ENCODE peak calls at places on chromosomes 11 and 22, in seven cellular contexts. E, A, V, X, U, L and B are unnamed samples.

GRCh38 chr22:22870577-22871398 is 16.8 kb upstream of the IGLL5 start:
- DNase-seq in E (peak; percentile 49), A (no peak), V (no peak), X (no peak), U (no peak), L (no peak), B (no peak)

GRCh38 chr11:91986218-91986617 is 238.4 kb upstream of the FAT3 start:
- DNase-seq in E (no peak), A (no peak), V (no peak), X (no peak), U (no peak), L (no peak), B (no peak)

GRCh38 chr22:40597541-40598453 is 38.7 kb downstream of the MRTFA start:
- DNase-seq in E (no peak), A (no peak), V (no peak), X (no peak), U (peak; percentile 84), L (no peak), B (no peak)

GRCh38 chr22:24834845-24835570 is 29.0 kb downstream of the SGSM1 start:
- DNase-seq in E (peak; percentile 64), A (no peak), V (no peak), X (peak; percentile 40), U (peak; percentile 48), L (no peak), B (no peak)

GRCh38 chr11:100235085-100235484 is 452.0 kb upstream of the ARHGAP42 start:
- DNase-seq in E (no peak), A (no peak), V (no peak), X (no peak), U (no peak), L (no peak), B (no peak)

GRCh38 chr22:44456661-44457412 is 41.2 kb downstream of the RTL6 start:
- DNase-seq in E (no peak), A (no peak), V (no peak), X (no peak), U (no peak), L (no peak), B (no peak)

GRCh38 chr11:534592-535518 is 521 bp downstream of the HRAS start:
- DNase-seq in E (peak; percentile 37), A (no peak), V (no peak), X (peak; percentile 18), U (peak; percentile 89), L (peak; percentile 26), B (no peak)

GRCh38 chr11:121389651-121390050 is 62.5 kb upstream of the SORL1 start:
- DNase-seq in E (peak; percentile 34), A (no peak), V (no peak), X (peak; percentile 26), U (no peak), L (peak; percentile 67), B (no peak)

GRCh38 chr22:32265882-32266767 is 11.0 kb upstream of the SLC5A4 start:
- DNase-seq in E (peak; percentile 65), A (peak; percentile 20), V (peak; percentile 33), X (peak; percentile 73), U (peak; percentile 43), L (peak; percentile 53), B (peak; percentile 47)
- TF ChIP-seq CTCF in E (peak; percentile 92), A (peak; percentile 92), V (peak; percentile 90), X (peak; percentile 85), U (peak; percentile 85), L (peak; percentile 91), B (peak; percentile 8)

GRCh38 chr11:86302092-86302793 is at the start of gene HIKESHI:
- DNase-seq in E (peak; percentile 96), A (peak; percentile 93), V (peak; percentile 94), X (peak; percentile 82), U (peak; percentile 90), L (peak; percentile 100), B (peak; percentile 100)
- TF ChIP-seq CTCF in E (no peak), A (no peak), V (no peak), X (no peak), U (no peak), L (no peak), B (no peak)

GRCh38 chr11:59810189-59810910 is at the start of gene MRPL16:
- DNase-seq in E (peak; percentile 93), A (peak; percentile 67), V (peak; percentile 58), X (peak; percentile 79), U (peak; percentile 80), L (peak; percentile 85), B (peak; percentile 49)
- TF ChIP-seq CTCF in E (peak; percentile 47), A (no peak), V (no peak), X (no peak), U (peak; percentile 62), L (no peak), B (no peak)

GRCh38 chr11:129281471-129282268 is 89.5 kb upstream of the ARHGAP32 start:
- DNase-seq in E (no peak), A (no peak), V (no peak), X (no peak), U (no peak), L (no peak), B (no peak)

GRCh38 chr11:129277216-129277838 is 85.2 kb upstream of the ARHGAP32 start:
- DNase-seq in E (no peak), A (no peak), V (no peak), X (no peak), U (peak; percentile 36), L (no peak), B (no peak)

GRCh38 chr11:129280027-129280811 is 88.1 kb upstream of the ARHGAP32 start:
- DNase-seq in E (no peak), A (no peak), V (no peak), X (no peak), U (peak; percentile 41), L (no peak), B (no peak)

GRCh38 chr11:129279326-129280026 is 87.4 kb upstream of the ARHGAP32 start:
- DNase-seq in E (peak; percentile 81), A (peak; percentile 37), V (peak; percentile 15), X (peak; percentile 84), U (peak; percentile 21), L (peak; percentile 85), B (no peak)

DNA sequence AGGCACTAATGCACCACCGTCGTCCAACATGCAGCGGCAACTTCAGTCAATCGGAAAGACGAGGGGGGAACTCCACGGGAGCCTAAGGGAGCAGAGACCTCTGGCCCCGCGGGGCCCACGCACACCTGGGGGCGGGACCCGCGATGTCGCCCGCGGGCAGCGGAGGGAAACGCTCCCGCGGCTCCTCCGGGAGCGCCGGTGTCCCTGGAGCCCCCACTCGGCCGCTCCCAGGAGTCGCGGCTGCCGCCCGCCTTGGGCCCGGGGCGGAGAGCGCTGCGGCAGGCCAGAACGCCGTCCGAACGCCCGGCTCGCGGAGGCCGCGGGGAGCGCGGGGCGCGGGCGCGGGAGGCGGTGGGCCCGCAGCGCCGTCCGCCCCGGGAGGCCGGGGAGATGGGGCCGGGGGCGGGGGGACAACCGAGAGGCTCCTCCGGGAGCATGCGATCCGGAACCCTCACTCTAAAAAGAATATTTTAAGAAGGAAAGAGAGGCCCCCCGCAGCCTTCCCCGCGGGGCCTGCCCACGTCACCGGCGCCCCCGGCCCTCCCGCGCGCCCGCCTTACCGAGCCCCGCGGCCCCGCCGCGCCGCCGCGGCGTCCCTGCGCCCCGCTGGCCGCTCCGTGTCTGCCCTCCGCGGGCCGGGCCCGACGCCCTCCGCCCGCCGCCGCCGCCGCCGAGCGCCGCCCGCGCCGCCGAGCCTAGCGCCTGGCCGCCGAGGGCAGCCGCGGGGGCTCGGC is 86.6 kb upstream of the ARHGAP32 start:
- DNase-seq in E (no peak), A (no peak), V (no peak), X (peak; percentile 21), U (no peak), L (no peak), B (no peak)
- TF ChIP-seq CTCF in E (peak; percentile 20), A (no peak), V (no peak), X (no peak), U (peak; percentile 13), L (no peak), B (no peak)